ENCODE peak calls at places on chromosomes 13 and 19, in nine cellular contexts. C, V, E, S, Q, D, H, W and A are unnamed samples.
A peak's percentile ranks its signal among the peaks of the same experiment; 100 is the strongest.

GRCh38 chr19:343941-344624 is 513 bp downstream of the MIER2 start:
- DNase-seq in C (peak; percentile 26), V (no peak), E (peak; percentile 22), S (no peak), Q (no peak), D (no peak), H (no peak), W (peak; percentile 82), A (no peak)

GRCh38 chr19:41933131-41933458 is 4.8 kb upstream of the ERFL start:
- DNase-seq in C (no peak), V (no peak), E (no peak), S (no peak), Q (no peak), D (no peak), H (no peak), W (no peak), A (no peak)

GRCh38 chr19:17975032-17975431 is 8.1 kb downstream of the KCNN1 start:
- DNase-seq in C (no peak), V (no peak), E (no peak), S (no peak), Q (no peak), D (no peak), H (no peak), W (no peak), A (no peak)

GRCh38 chr19:17610384-17610783 is 54.9 kb downstream of the COLGALT1 start:
- DNase-seq in C (peak; percentile 42), V (no peak), E (no peak), S (no peak), Q (no peak), D (no peak), H (peak; percentile 3), W (peak; percentile 67), A (no peak)

GRCh38 chr13:35596299-35596698 is 119.8 kb upstream of the MAB21L1 start:
- DNase-seq in C (no peak), V (no peak), E (no peak), S (no peak), Q (no peak), D (no peak), H (no peak), W (no peak), A (no peak)

GRCh38 chr19:2574478-2574931 is 98.6 kb downstream of the GADD45B start:
- DNase-seq in C (no peak), V (no peak), E (no peak), S (no peak), Q (no peak), D (no peak), H (no peak), W (no peak), A (no peak)

GRCh38 chr13:30844548-30845296 is 61.3 kb upstream of the MEDAG start:
- DNase-seq in C (no peak), V (no peak), E (no peak), S (no peak), Q (no peak), D (no peak), H (no peak), W (no peak), A (no peak)

GRCh38 chr13:104143760-104144406 is 1077.7 kb upstream of the SLC10A2 start:
- DNase-seq in C (no peak), V (no peak), E (no peak), S (peak; percentile 2), Q (no peak), D (no peak), H (no peak), W (no peak), A (no peak)

GRCh38 chr19:4456843-4457653 is 546 bp downstream of the UBXN6 start:
- DNase-seq in C (peak; percentile 53), V (no peak), E (no peak), S (peak; percentile 25), Q (peak; percentile 48), D (peak; percentile 46), H (peak; percentile 18), W (peak; percentile 77), A (no peak)

GRCh38 chr13:21069561-21070004 is 8.2 kb upstream of the LATS2 start:
- DNase-seq in C (peak; percentile 98), V (peak; percentile 96), E (no peak), S (peak; percentile 97), Q (no peak), D (peak; percentile 81), H (peak; percentile 94), W (no peak), A (no peak)

GRCh38 chr13:77300176-77301141 is 26.4 kb downstream of the MYCBP2 start:
- DNase-seq in C (peak; percentile 91), V (peak; percentile 43), E (no peak), S (peak; percentile 68), Q (no peak), D (peak; percentile 17), H (peak; percentile 41), W (no peak), A (no peak)

GRCh38 chr19:2405256-2405655 is 22.1 kb downstream of the TIMM13 start:
- DNase-seq in C (no peak), V (no peak), E (no peak), S (no peak), Q (no peak), D (no peak), H (no peak), W (no peak), A (no peak)

GRCh38 chr13:33152389-33152788 is 133.2 kb downstream of the STARD13 start:
- DNase-seq in C (no peak), V (no peak), E (no peak), S (no peak), Q (no peak), D (no peak), H (no peak), W (no peak), A (no peak)

GRCh38 chr13:113297370-113297871 is 382 bp downstream of the LAMP1 start:
- DNase-seq in C (peak; percentile 49), V (no peak), E (peak; percentile 50), S (no peak), Q (peak; percentile 63), D (no peak), H (no peak), W (peak; percentile 9), A (peak; percentile 65)

GRCh38 chr13:110699148-110700145 is 6.5 kb downstream of the CARS2 start:
- DNase-seq in C (no peak), V (no peak), E (no peak), S (no peak), Q (no peak), D (no peak), H (no peak), W (no peak), A (no peak)

GRCh38 chr19:50377051-50377441 is 789 bp downstream of the NR1H2 start:
- DNase-seq in C (no peak), V (no peak), E (no peak), S (no peak), Q (no peak), D (no peak), H (no peak), W (peak; percentile 30), A (no peak)

GRCh38 chr13:111328803-111329410 is 8.5 kb downstream of the TEX29 start:
- DNase-seq in C (no peak), V (no peak), E (no peak), S (no peak), Q (no peak), D (no peak), H (no peak), W (no peak), A (no peak)